ENCODE peak calls at places on chromosomes 12 and 14, in six cellular contexts. L, T, M, D, O and E are unnamed samples.

GRCh38 chr12:132525833-132526455 is 36.0 kb downstream of the FBRSL1 start:
- DNase-seq in L (no peak), D (no peak), T (no peak), O (no peak), M (no peak), E (no peak)

GRCh38 chr12:108825205-108825950 is 32.0 kb downstream of the SSH1 start:
- DNase-seq in M (no peak), O (no peak), T (no peak), L (no peak), D (peak; percentile 63), E (no peak)

GRCh38 chr12:76927170-76927784 is 48.5 kb upstream of the CSRP2 start:
- DNase-seq in T (peak; percentile 26), O (peak; percentile 25), M (no peak), L (peak; percentile 38), D (no peak), E (peak; percentile 14)

GRCh38 chr12:34395056-34396005 is 373.0 kb downstream of the ALG10 start:
- DNase-seq in L (no peak), O (no peak), M (no peak), T (no peak), D (no peak), E (no peak)

GRCh38 chr12:68334136-68334535 is 2.0 kb upstream of the MDM1 start:
- DNase-seq in D (peak; percentile 45), O (no peak), M (no peak), L (no peak), T (no peak), E (no peak)

GRCh38 chr12:14399871-14400270 is 34.4 kb downstream of the ATF7IP start:
- DNase-seq in O (no peak), D (no peak), M (no peak), L (no peak), T (no peak), E (no peak)

GRCh38 chr14:97401714-97402113 is 604.5 kb downstream of the VRK1 start:
- DNase-seq in L (no peak), M (no peak), T (no peak), D (no peak), O (no peak), E (no peak)

GRCh38 chr12:4355843-4356327 is 23.6 kb downstream of the FGF23 start:
- DNase-seq in T (no peak), D (no peak), L (peak; percentile 60), O (peak; percentile 28), M (peak; percentile 67), E (no peak)

GRCh38 chr12:116276433-116277216 is 868 bp downstream of the MED13L start:
- DNase-seq in L (peak; percentile 35), D (no peak), T (peak; percentile 43), O (peak; percentile 71), M (no peak), E (peak; percentile 39)

DNA sequence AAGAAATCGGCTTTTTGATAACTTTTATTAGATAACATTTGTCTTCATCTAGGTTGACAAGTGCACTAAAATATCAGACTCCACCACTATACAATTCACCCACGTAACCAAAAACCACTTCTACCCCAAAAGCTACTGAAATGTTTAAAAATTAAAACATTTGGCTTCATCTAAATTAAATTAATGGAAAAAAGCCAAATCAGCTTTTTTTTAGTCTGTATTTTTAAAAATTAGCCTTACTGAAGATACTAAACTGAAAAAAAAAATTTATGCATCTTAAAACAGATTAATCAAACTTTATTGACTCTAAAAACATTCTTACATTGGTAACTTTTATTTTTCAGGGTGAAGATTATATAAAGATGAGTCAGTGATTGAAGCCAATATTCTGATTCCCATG is 30.0 kb downstream of the CREBL2 start:
- DNase-seq in T (no peak), L (no peak), D (no peak), O (no peak), M (no peak), E (no peak)
- TF ChIP-seq POLR2AphosphoS5 in T (no peak), L (no peak), D (no peak), O (no peak), M (no peak), E (no peak)

DNA sequence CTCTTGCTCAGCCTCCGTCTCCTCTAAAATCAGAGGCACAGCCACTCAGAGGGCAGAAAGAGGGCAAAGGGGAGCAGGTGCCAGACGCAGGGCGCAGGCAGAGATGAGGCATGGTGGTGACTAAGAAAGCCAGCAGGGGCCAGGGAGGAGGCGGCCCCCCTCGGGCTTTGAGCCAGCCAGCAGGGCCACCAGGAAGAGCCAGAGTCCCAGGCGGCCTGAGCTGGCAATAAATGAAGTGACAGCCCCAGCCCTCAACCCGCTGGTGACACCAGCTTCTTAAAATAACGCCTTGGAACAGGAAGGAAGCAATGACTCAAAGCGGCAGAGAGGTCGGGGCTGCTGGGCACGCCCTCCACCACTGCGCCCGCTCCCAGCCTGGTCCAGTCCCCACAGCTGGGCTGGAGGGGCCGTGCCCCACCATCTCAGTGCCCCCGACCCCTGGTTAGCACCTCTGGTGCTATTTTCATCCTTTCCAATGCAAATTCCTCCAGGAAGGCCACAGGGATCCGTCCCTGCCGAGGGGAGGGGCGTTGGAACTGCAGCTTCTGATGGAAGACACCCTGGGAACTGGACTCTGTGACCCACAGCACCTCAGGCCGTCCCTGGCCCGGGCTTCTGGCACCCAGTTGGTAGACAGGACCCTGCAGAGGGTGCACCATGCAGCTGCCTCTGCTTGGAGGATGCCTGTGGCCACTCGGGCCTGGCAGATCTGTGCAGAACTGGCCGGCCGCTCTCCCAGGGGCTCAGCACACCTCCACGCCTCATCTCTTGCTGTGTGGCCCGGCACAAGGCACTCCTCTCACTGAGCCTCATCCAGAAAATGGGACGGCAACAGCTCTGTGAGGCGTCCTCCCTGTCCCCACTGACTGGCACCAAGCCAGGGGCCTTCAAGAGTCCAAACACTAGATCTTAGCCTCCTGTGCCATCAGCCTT is 113.7 kb downstream of the NCOR2 start:
- DNase-seq in O (no peak), T (peak; percentile 94), L (no peak), M (no peak), D (peak; percentile 72), E (peak; percentile 95)
- TF ChIP-seq POLR2A in O (no peak), T (no peak), L (no peak), M (no peak), D (peak; percentile 78), E (peak; percentile 70)

DNA sequence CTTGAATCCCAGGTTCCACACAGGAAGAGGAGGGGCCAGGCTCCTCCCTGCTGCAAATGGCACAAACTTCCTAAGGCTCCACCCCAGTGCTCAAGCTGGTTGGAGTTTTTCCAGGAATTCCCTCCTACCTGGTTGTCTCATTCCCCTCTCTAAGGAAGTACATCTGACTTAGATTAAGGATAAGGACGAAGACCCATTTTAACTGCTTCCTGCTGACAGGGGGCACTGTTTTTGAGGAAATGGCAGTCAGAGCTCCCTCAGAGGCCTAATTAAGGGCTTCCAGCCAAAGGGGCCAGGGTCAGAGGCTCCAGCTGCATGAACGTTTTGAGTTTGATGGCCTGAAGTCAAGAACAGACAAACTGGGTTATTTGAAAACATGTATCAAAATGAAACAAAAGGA is 1084.7 kb downstream of the SLC6A15 start:
- DNase-seq in T (no peak), D (no peak), O (no peak), L (no peak), M (no peak), E (no peak)
- TF ChIP-seq TAF1 in T (no peak), D (no peak), O (no peak), L (no peak), M (no peak), E (no peak)

GRCh38 chr14:102097441-102098135 is 10.7 kb upstream of the HSP90AA1 start:
- DNase-seq in D (no peak), L (no peak), O (no peak), T (no peak), M (no peak), E (no peak)
- TF ChIP-seq POLR2AphosphoS5 in D (no peak), L (no peak), O (no peak), T (no peak), M (no peak), E (no peak)

GRCh38 chr12:19443585-19443984 is 4.3 kb downstream of the AEBP2 start:
- DNase-seq in D (no peak), L (no peak), O (no peak), T (no peak), M (no peak), E (no peak)
- TF ChIP-seq POLR2A in D (no peak), L (no peak), O (no peak), T (no peak), M (no peak), E (no peak)

GRCh38 chr12:772056-772697 is 19.8 kb downstream of the WNK1 start:
- DNase-seq in T (no peak), O (no peak), D (no peak), L (no peak), M (no peak), E (no peak)
- TF ChIP-seq TAF1 in T (no peak), O (no peak), D (no peak), L (no peak), M (no peak), E (no peak)

GRCh38 chr12:31368666-31369361 is 42.9 kb upstream of the SINHCAF start:
- DNase-seq in T (no peak), O (no peak), D (no peak), L (no peak), M (no peak), E (no peak)
- TF ChIP-seq POLR2AphosphoS5 in T (no peak), O (no peak), D (no peak), L (no peak), M (no peak), E (no peak)

DNA sequence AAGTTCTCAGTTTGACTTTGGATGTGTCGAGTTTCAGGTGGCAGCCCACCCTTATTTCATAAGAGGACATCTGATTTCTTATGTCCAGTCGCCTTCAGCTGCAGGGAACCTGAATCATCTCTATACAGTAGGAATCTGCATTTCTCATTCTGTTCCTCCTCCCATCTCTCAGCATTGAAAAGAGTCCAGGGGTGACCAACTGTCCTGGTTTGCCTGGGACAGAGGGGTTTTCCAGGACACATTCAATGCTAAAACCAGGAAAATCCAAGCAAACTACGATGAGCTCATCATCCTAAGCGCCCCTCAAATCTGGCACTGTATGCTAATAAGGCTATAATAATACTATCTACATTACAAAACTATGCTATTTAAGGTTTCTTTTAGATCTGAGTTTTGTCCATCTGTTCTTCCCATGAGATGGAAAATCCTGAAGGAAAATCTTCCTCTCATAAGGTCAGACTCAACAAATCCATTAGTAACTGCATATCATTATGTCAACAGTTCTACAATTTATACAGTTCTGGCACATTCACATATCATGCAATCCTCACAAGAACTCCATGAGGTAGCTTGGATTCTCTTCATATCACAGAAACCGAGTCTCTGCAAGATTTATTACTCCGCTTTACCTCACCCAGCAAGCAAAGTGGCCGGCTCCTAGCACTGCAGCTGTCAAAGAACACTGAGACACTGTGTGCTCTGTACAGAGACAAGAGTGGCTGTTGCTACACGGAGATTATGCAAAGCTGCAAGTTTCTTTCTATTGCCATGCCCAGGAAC is 15.6 kb upstream of the CALM1 start:
- DNase-seq in M (no peak), T (no peak), D (no peak), L (no peak), O (peak; percentile 24), E (no peak)
- TF ChIP-seq POLR2A in M (no peak), T (no peak), D (no peak), L (no peak), O (no peak), E (no peak)

GRCh38 chr14:102474934-102475333 is 34.6 kb downstream of the ANKRD9 start:
- DNase-seq in L (no peak), D (no peak), T (no peak), O (no peak), M (no peak), E (no peak)
- TF ChIP-seq TAF1 in L (no peak), D (no peak), T (no peak), O (no peak), M (no peak), E (no peak)